ENCODE peak calls at places on chromosome 11, in ten cellular contexts. Q is heart right ventricle; U is activated T-helper 1 cell treated with Interleukin-2 at 50 U/mL for 16 hours; H is A172; Z is upper lobe of right lung; V is HL-60; Y is NCI-H1105; J is testis; E is stimulated activated CD4-positive, alpha-beta T cell treated with anti-CD3 and anti-CD28 coated beads, Interleukin-15, amount 100 ng/mL, for 1 hour; I is stimulated activated CD8-positive, alpha-beta memory T cell treated with anti-CD3 and anti-CD28 coated beads, Interleukin-12 subunit alpha, Interleukin-12 subunit beta, amount 100 ng/mL, for 4 hours. X is an unnamed sample.

GRCh38 chr11:2420502-2421225 is 20.1 kb downstream of the TSSC4 start:
- DNase-seq in J (peak), H (peak), Y (peak), V (no peak), I (peak), Z (peak), Q (peak), U (peak), E (peak), X (peak)

GRCh38 chr11:117535870-117536411 is 208.3 kb downstream of the CEP164 start:
- DNase-seq in U (no peak), V (no peak), J (no peak), Y (peak), H (no peak), Q (no peak), I (no peak), E (no peak), Z (no peak), X (no peak)

GRCh38 chr11:65778901-65779668 is 1.7 kb downstream of the AP5B1 start:
- DNase-seq in H (no peak), V (no peak), Q (no peak), J (no peak), U (no peak), I (no peak), E (no peak), Z (peak), Y (no peak), X (no peak)

GRCh38 chr11:71286701-71287643 is 34.6 kb upstream of the SHANK2 start:
- DNase-seq in E (no peak), Q (no peak), H (peak), Y (no peak), Z (peak), U (no peak), V (no peak), J (no peak), I (no peak), X (no peak)

GRCh38 chr11:46711288-46711687 is 7.7 kb upstream of the F2 start:
- DNase-seq in Y (no peak), E (no peak), Q (no peak), V (no peak), H (peak), I (no peak), J (no peak), U (no peak), Z (no peak), X (no peak)

GRCh38 chr11:117171648-117172051 is 6.9 kb upstream of the SIDT2 start:
- DNase-seq in Y (no peak), J (peak), H (no peak), I (no peak), E (no peak), Z (no peak), V (no peak), Q (no peak), U (no peak), X (no peak)

GRCh38 chr11:94801866-94802460 is 33.8 kb downstream of the AMOTL1 start:
- DNase-seq in J (no peak), I (no peak), E (no peak), V (no peak), H (no peak), Z (no peak), U (no peak), Y (no peak), Q (no peak), X (no peak)

GRCh38 chr11:86162257-86162656 is 82.3 kb upstream of the EED start:
- DNase-seq in V (peak), J (peak), U (no peak), I (no peak), Z (no peak), Y (no peak), E (no peak), H (peak), Q (no peak), X (no peak)

GRCh38 chr11:73995247-73995646 is 12.6 kb upstream of the UCP2 start:
- DNase-seq in Z (no peak), Q (no peak), J (no peak), Y (no peak), E (no peak), U (no peak), H (no peak), I (no peak), V (peak), X (no peak)

GRCh38 chr11:35016939-35017338 is 100.5 kb downstream of the PDHX start:
- DNase-seq in U (no peak), V (no peak), E (no peak), Y (no peak), Q (no peak), H (no peak), Z (no peak), J (no peak), I (no peak), X (no peak)